ENCODE peak calls at places on chromosomes 2 and 18, in eight cellular contexts. B is stomach; M is IMR-90; E is iPS DF 6.9; H is heart right ventricle; F is CD8-positive, alpha-beta memory T cell; X is fibroblast of lung; Y is PC-3. A is an unnamed sample. For H3K4me1, the result is how much of the 10 kb centered on the place peaks cover.

GRCh38 chr18:63148449-63149199 is 170.9 kb downstream of the BCL2 start:
- DNase-seq in B (no peak), M (peak), E (no peak), H (no peak), F (no peak), X (peak), Y (no peak), A (no peak)

GRCh38 chr2:28009732-28010131 is 119.2 kb downstream of the BABAM2 start:
- DNase-seq in B (no peak), M (peak), E (no peak), H (peak), F (no peak), X (peak), Y (peak), A (no peak)

GRCh38 chr2:241481687-241482086 is 26.7 kb downstream of the STK25 start:
- DNase-seq in B (no peak), M (no peak), E (no peak), H (no peak), F (no peak), X (no peak), Y (no peak), A (no peak)

GRCh38 chr2:236128321-236128720 is 39.9 kb downstream of the GBX2 start:
- DNase-seq in B (no peak), M (no peak), E (no peak), H (no peak), F (no peak), X (no peak), Y (no peak), A (no peak)

GRCh38 chr18:48790226-48790863 is 160.4 kb downstream of the SMAD7 start:
- DNase-seq in B (peak), M (no peak), E (no peak), H (peak), F (no peak), X (peak), Y (no peak), A (peak)

GRCh38 chr18:75116809-75117208 is 92.1 kb downstream of the PTGR3 start:
- DNase-seq in B (no peak), M (no peak), E (no peak), H (no peak), F (no peak), X (no peak), Y (no peak), A (no peak)

GRCh38 chr18:29218101-29218500 is 1041.2 kb upstream of the CDH2 start:
- DNase-seq in B (no peak), M (peak), E (no peak), H (no peak), F (no peak), X (no peak), Y (no peak), A (no peak)

GRCh38 chr2:142918624-142919023 is 41.2 kb downstream of the KYNU start:
- DNase-seq in B (no peak), M (peak), E (no peak), H (no peak), F (no peak), X (peak), Y (peak), A (no peak)

GRCh38 chr2:68975844-68976243 is 1.4 kb downstream of the GKN1 start:
- DNase-seq in B (no peak), M (no peak), E (no peak), H (no peak), F (no peak), X (no peak), Y (no peak), A (no peak)

GRCh38 chr2:184596819-184597411 is 1.4 kb upstream of the ZNF804A start:
- DNase-seq in B (no peak), M (peak), E (no peak), H (no peak), F (no peak), X (peak), Y (peak), A (peak)

GRCh38 chr2:45264227-45265225 is 255.3 kb upstream of the SIX2 start:
- DNase-seq in B (peak), M (peak), E (no peak), H (no peak), F (no peak), X (peak), Y (peak), A (no peak)

GRCh38 chr2:218754201-218754600 is 27.7 kb upstream of the CYP27A1 start:
- DNase-seq in B (peak), M (no peak), E (no peak), H (no peak), F (no peak), X (no peak), Y (no peak), A (no peak)

GRCh38 chr2:69985684-69986083 is 24.3 kb upstream of the ASPRV1 start:
- DNase-seq in B (peak), M (no peak), E (no peak), H (peak), F (no peak), X (peak), Y (no peak), A (no peak)

GRCh38 chr2:112480540-112481049 is 1.4 kb upstream of the TTL start:
- DNase-seq in B (no peak), M (no peak), E (no peak), H (no peak), F (peak), X (no peak), Y (no peak), A (peak)

GRCh38 chr2:239311132-239312040 is 89.4 kb downstream of the HDAC4 start:
- DNase-seq in B (peak), M (no peak), E (no peak), H (peak), F (no peak), X (peak), Y (no peak), A (no peak)

GRCh38 chr18:24595556-24595955 is 135.1 kb downstream of the HRH4 start:
- DNase-seq in B (no peak), M (no peak), E (no peak), H (no peak), F (no peak), X (no peak), Y (no peak), A (no peak)

GRCh38 chr2:234676109-234676858 is 179.4 kb upstream of the ARL4C start:
- DNase-seq in B (no peak), M (no peak), E (no peak), H (no peak), F (no peak), X (no peak), Y (peak), A (no peak)

GRCh38 chr2:118047273-118047898 is 33.5 kb upstream of the CCDC93 start:
- DNase-seq in B (no peak), M (peak), E (no peak), H (no peak), F (no peak), X (peak), Y (peak), A (peak)

GRCh38 chr18:50429207-50429948 is 54.5 kb downstream of the SKA1 start:
- DNase-seq in B (no peak), M (peak), E (no peak), H (no peak), F (no peak), X (peak), Y (peak), A (peak)

GRCh38 chr2:138293549-138293948 is 208.0 kb upstream of the SPOPL start:
- DNase-seq in B (no peak), M (no peak), E (no peak), H (no peak), F (no peak), X (no peak), Y (no peak), A (no peak)

GRCh38 chr2:138294451-138294850 is 207.1 kb upstream of the SPOPL start:
- DNase-seq in B (no peak), M (no peak), E (no peak), H (no peak), F (no peak), X (no peak), Y (peak), A (peak)

GRCh38 chr2:138291805-138292204 is 209.8 kb upstream of the SPOPL start:
- DNase-seq in B (no peak), M (no peak), E (no peak), H (no peak), F (no peak), X (no peak), Y (no peak), A (no peak)

GRCh38 chr2:138296365-138296764 is 205.2 kb upstream of the SPOPL start:
- DNase-seq in B (no peak), M (no peak), E (no peak), H (no peak), F (no peak), X (no peak), Y (no peak), A (no peak)

DNA sequence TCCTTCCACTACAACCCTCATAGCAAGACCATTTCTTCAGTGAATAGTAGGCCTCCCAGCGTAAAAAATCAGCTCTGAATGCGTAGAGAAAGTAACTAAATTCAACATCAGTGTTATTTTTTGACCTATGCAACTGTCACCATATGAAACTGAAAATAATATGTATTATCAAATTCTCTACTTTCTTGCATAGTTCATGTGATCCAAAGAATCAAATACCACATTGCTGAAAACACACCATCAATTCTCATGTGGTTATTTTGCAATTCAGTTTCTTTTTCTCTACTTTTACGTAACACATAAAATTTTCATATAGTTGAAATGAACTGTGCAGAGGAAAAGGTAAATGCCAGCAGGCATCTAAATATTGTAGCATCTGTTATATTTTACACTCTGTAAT is 208.5 kb upstream of the SPOPL start:
- DNase-seq in B (no peak), M (no peak), E (no peak), H (no peak), F (no peak), X (no peak), Y (no peak), A (no peak)
- H3K4me1 ChIP-seq in B (under half), M (under half), E (under half), H (under half), F (under half), X (under half), Y (under half), A (under half)

GRCh38 chr2:46982356-46983064 is 66.9 kb upstream of the MCFD2 start:
- DNase-seq in B (no peak), M (no peak), E (no peak), H (no peak), F (no peak), X (no peak), Y (no peak), A (no peak)
- H3K4me1 ChIP-seq in B (half or more), M (under half), E (under half), H (half or more), F (under half), X (under half), Y (under half), A (under half)

GRCh38 chr2:160505236-160505635 is 11.6 kb upstream of the RBMS1 start:
- DNase-seq in B (no peak), M (no peak), E (no peak), H (peak), F (no peak), X (no peak), Y (peak), A (no peak)
- H3K4me1 ChIP-seq in B (under half), M (under half), E (under half), H (under half), F (under half), X (under half), Y (under half), A (under half)

DNA sequence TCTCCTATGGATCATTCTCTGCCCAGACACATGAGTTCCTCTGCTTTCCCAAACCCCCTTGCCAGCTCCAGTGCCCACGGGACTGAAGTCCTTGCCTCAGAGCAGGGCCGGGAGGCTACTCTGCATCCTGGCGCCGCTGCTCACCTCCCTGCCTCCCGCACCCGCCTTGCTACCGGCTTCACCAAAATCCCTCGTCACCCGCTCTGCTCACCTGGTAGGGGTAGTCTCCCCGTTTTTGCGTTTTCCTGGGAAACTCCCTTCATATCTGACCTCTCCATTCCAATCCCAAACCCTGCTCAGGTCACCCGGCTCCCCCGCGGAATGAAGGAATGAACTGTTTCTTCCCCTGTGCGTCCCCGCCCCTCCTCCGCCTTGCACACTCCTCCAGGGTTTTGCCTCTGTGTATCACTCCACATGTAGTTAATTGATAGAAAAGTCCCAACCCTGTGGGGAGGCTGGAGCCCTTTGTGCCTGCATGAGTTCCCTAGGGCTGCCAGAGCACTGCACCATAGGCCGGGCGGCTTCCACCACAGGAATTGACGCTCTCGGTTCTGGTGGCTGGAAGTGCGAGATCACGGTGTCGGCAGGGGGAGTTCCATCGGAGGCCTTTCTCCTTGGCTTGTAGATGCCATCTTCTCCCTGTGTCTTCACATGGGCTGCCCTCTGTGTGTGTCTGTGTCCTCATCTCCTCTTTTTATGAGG is 2.0 kb upstream of the DGKD start:
- DNase-seq in B (no peak), M (no peak), E (no peak), H (no peak), F (no peak), X (no peak), Y (no peak), A (no peak)
- H3K4me1 ChIP-seq in B (half or more), M (under half), E (under half), H (under half), F (under half), X (under half), Y (under half), A (under half)

GRCh38 chr18:36717422-36718110 is 111.2 kb downstream of the TPGS2 start:
- DNase-seq in B (no peak), M (no peak), E (no peak), H (no peak), F (no peak), X (no peak), Y (no peak), A (no peak)

GRCh38 chr18:36724591-36725001 is 104.2 kb downstream of the TPGS2 start:
- DNase-seq in B (no peak), M (peak), E (no peak), H (no peak), F (no peak), X (no peak), Y (no peak), A (no peak)

GRCh38 chr18:36724169-36724568 is 104.6 kb downstream of the TPGS2 start:
- DNase-seq in B (no peak), M (no peak), E (no peak), H (no peak), F (no peak), X (no peak), Y (no peak), A (no peak)

GRCh38 chr18:36718705-36719328 is 110.0 kb downstream of the TPGS2 start:
- DNase-seq in B (no peak), M (peak), E (no peak), H (no peak), F (no peak), X (no peak), Y (no peak), A (no peak)

GRCh38 chr18:36719630-36720029 is 109.2 kb downstream of the TPGS2 start:
- DNase-seq in B (no peak), M (no peak), E (no peak), H (no peak), F (no peak), X (no peak), Y (no peak), A (no peak)
- H3K4me1 ChIP-seq in B (under half), M (under half), E (under half), H (half or more), F (under half), X (under half), Y (under half), A (under half)

GRCh38 chr2:135980450-135981080 is 4.9 kb downstream of the DARS1 start:
- DNase-seq in B (no peak), M (no peak), E (no peak), H (no peak), F (no peak), X (no peak), Y (no peak), A (no peak)
- H3K4me1 ChIP-seq in B (under half), M (under half), E (under half), H (under half), F (under half), X (under half), Y (under half), A (under half)

GRCh38 chr2:10944799-10945198 is 33.1 kb downstream of the KCNF1 start:
- DNase-seq in B (no peak), M (no peak), E (no peak), H (no peak), F (no peak), X (no peak), Y (no peak), A (no peak)

GRCh38 chr2:10946394-10946793 is 34.7 kb downstream of the KCNF1 start:
- DNase-seq in B (no peak), M (no peak), E (no peak), H (no peak), F (no peak), X (no peak), Y (no peak), A (no peak)

GRCh38 chr2:10940607-10941006 is 28.9 kb downstream of the KCNF1 start:
- DNase-seq in B (no peak), M (no peak), E (no peak), H (no peak), F (no peak), X (no peak), Y (no peak), A (no peak)

GRCh38 chr2:10939058-10939457 is 27.3 kb downstream of the KCNF1 start:
- DNase-seq in B (no peak), M (no peak), E (no peak), H (no peak), F (no peak), X (no peak), Y (no peak), A (no peak)

GRCh38 chr2:10941383-10941782 is 29.6 kb downstream of the KCNF1 start:
- DNase-seq in B (no peak), M (no peak), E (no peak), H (no peak), F (no peak), X (no peak), Y (no peak), A (no peak)
- H3K4me1 ChIP-seq in B (under half), M (under half), E (under half), H (under half), F (under half), X (under half), Y (under half), A (under half)

A was measured in endothelial cell of umbilical vein.